ENCODE peak calls at places on chromosomes 2 and 18, in four cellular contexts. F is lower lobe of right lung, O is HCT116, K is OCI-LY7. N is an unnamed sample.

GRCh38 chr2:181073896-181074295 is 93.5 kb downstream of the UBE2E3 start:
- DNase-seq in F (no peak), O (no peak), K (no peak), N (no peak)

GRCh38 chr2:129367118-129367517 is 612.3 kb upstream of the RAB6C start:
- DNase-seq in F (no peak), O (no peak), K (no peak), N (no peak)

GRCh38 chr2:42810971-42811865 is 18.8 kb upstream of the HAAO start:
- DNase-seq in F (peak), O (no peak), K (no peak), N (no peak)

GRCh38 chr2:209840434-209840833 is 68.8 kb downstream of the UNC80 start:
- DNase-seq in F (no peak), O (no peak), K (no peak), N (no peak)

GRCh38 chr18:57084331-57085298 is 62.3 kb upstream of the BOD1L2 start:
- DNase-seq in F (no peak), O (no peak), K (peak), N (peak)

GRCh38 chr2:32772623-32773221 is 144.9 kb downstream of the TTC27 start:
- DNase-seq in F (no peak), O (peak), K (peak), N (no peak)

GRCh38 chr2:216807861-216808272 is 52.0 kb downstream of the TNP1 start:
- DNase-seq in F (peak), O (no peak), K (no peak), N (no peak)

GRCh38 chr18:10145523-10145922 is 231.7 kb downstream of the VAPA start:
- DNase-seq in F (no peak), O (no peak), K (no peak), N (no peak)

GRCh38 chr2:120036145-120036544 is 23.3 kb downstream of the EPB41L5 start:
- DNase-seq in F (no peak), O (no peak), K (no peak), N (no peak)

GRCh38 chr2:230871361-230872150 is 6.8 kb downstream of the ITM2C start:
- DNase-seq in F (no peak), O (no peak), K (no peak), N (no peak)

GRCh38 chr18:39841133-39842041 is 2113.6 kb upstream of the PIK3C3 start:
- DNase-seq in F (peak), O (peak), K (no peak), N (no peak)

GRCh38 chr2:109399061-109399460 is 214.7 kb downstream of the SEPTIN10 start:
- DNase-seq in F (no peak), O (no peak), K (no peak), N (no peak)

GRCh38 chr2:101638156-101638809 is 59.2 kb upstream of the MAP4K4 start:
- DNase-seq in F (peak), O (no peak), K (no peak), N (no peak)

GRCh38 chr2:233117811-233118480 is 57.8 kb downstream of the INPP5D start:
- DNase-seq in F (no peak), O (no peak), K (no peak), N (no peak)

GRCh38 chr2:68365087-68365486 is at the start of gene PLEK:
- DNase-seq in F (peak), O (no peak), K (peak), N (no peak)

GRCh38 chr18:79001001-79001400 is 21.4 kb downstream of the SALL3 start:
- DNase-seq in F (no peak), O (no peak), K (no peak), N (no peak)

GRCh38 chr2:10087360-10087759 is 7.1 kb upstream of the CYS1 start:
- DNase-seq in F (no peak), O (no peak), K (no peak), N (no peak)

GRCh38 chr2:226838758-226839555 is 3.1 kb downstream of the RHBDD1 start:
- DNase-seq in F (no peak), O (no peak), K (peak), N (no peak)

GRCh38 chr2:46939596-46940359 is 24.2 kb upstream of the MCFD2 start:
- DNase-seq in F (no peak), O (no peak), K (no peak), N (no peak)

GRCh38 chr2:105584437-105585010 is 160.2 kb upstream of the NCK2 start:
- DNase-seq in F (no peak), O (no peak), K (no peak), N (no peak)

GRCh38 chr2:172996387-172996961 is 79.2 kb upstream of the MAP3K20 start:
- DNase-seq in F (no peak), O (no peak), K (no peak), N (no peak)

GRCh38 chr2:110114007-110114591 is 1.5 kb downstream of the MALL start:
- DNase-seq in F (peak), O (peak), K (no peak), N (no peak)

GRCh38 chr2:238688197-238689153 is 159.4 kb upstream of the TWIST2 start:
- DNase-seq in F (no peak), O (no peak), K (no peak), N (no peak)

GRCh38 chr2:178767099-178768060 is 39.8 kb downstream of the TTN start:
- DNase-seq in F (no peak), O (no peak), K (no peak), N (no peak)

GRCh38 chr2:204012081-204012653 is 75.6 kb downstream of the ICOS start:
- DNase-seq in F (no peak), O (no peak), K (no peak), N (no peak)

GRCh38 chr2:4175343-4175742 is 472.0 kb downstream of the DCDC2C start:
- DNase-seq in F (no peak), O (no peak), K (no peak), N (no peak)
- TF ChIP-seq CTCF in F (no peak), O (no peak), K (peak), N (no peak)

DNA sequence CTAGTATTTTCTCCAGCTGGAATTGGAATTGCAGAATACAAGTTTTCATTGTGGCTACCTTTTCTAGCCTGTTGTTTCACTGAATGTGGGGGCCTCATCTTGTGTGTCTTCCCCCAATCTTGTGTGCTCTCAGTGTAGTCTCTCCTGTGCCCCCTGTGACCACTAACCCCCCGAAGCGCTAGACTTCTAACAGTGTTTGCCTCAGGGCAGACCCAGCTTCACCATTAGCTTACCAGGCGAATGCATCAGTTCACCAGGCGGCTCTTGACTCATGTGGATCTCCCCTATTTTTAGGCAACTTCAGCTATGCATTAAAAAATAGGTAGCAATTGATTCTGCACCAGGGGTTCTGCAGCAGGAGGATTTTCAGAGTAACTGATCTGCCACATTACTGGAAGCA is 376.2 kb upstream of the MEIS1 start:
- DNase-seq in F (no peak), O (no peak), K (no peak), N (no peak)
- TF ChIP-seq CTCF in F (no peak), O (no peak), K (no peak), N (no peak)

GRCh38 chr2:175176624-175177023 is 4.9 kb downstream of the ATP5MC3 start:
- DNase-seq in F (no peak), O (no peak), K (no peak), N (no peak)

GRCh38 chr2:175181877-175182308 is 383 bp upstream of the ATP5MC3 start:
- DNase-seq in F (no peak), O (no peak), K (no peak), N (no peak)

GRCh38 chr2:175180701-175181103 is 808 bp downstream of the ATP5MC3 start:
- DNase-seq in F (peak), O (no peak), K (peak), N (no peak)

GRCh38 chr2:175183674-175184073 is 2.2 kb upstream of the ATP5MC3 start:
- DNase-seq in F (no peak), O (no peak), K (no peak), N (no peak)

DNA sequence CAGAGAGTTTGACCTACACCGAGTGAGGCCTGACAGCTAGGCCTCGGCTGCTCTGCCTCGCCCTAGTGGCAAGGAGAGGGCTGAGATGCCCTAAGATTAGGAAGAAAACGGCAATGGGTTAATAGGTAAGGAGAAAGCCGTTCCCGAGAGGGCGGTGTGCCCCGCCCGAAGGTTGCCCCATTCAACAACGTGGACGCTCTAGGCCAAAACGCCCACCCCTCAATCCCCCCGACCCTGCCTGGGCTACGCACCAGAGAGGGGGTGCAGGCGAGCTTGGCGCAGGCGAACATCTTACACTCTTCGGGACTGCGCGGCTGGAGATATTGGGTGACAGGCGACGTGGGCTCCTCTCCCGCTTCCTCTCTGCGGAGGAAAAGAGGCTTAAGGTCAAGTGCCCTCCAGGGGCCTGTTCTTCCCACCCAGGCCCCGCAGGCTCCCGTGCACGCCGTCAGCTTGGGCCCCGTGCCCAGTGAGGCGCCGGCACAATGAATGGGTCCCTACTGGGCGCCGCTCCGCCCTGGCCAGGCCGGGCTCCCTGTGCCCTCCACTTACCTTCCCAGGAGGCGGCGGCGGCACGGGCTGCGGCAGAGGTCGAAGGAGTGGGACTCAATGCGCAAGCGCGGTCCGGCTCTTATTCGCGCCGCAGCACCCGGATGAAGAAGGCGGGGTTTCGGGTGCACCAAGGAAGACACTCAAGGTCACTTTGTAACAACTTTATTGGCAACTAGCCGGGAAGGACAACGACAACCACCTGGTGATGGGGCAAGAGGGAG is at the start of gene ATP5MC3:
- DNase-seq in F (peak), O (peak), K (peak), N (peak)
- TF ChIP-seq CTCF in F (no peak), O (no peak), K (peak), N (peak)

DNA sequence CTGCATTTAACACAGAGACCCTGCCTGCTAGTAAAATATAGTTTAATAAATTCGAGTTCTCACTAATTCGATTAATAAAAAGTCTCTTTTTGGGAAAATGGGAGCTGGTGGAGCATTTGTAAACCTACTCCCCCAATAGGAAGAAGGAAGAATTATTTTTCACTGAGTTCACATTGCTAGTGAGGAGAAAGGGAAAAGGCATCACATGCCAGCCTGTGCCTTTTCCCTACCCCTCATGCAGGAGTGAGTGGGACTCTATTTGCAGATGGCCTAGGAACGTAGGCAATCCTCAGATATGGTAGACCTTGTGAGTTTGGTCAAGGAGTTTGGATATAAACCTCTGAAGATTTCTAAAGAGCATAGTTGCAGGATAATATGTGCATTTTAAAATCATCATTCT is 218.4 kb upstream of the TRIB2 start:
- DNase-seq in F (no peak), O (no peak), K (no peak), N (no peak)
- TF ChIP-seq CTCF in F (no peak), O (no peak), K (no peak), N (no peak)

DNA sequence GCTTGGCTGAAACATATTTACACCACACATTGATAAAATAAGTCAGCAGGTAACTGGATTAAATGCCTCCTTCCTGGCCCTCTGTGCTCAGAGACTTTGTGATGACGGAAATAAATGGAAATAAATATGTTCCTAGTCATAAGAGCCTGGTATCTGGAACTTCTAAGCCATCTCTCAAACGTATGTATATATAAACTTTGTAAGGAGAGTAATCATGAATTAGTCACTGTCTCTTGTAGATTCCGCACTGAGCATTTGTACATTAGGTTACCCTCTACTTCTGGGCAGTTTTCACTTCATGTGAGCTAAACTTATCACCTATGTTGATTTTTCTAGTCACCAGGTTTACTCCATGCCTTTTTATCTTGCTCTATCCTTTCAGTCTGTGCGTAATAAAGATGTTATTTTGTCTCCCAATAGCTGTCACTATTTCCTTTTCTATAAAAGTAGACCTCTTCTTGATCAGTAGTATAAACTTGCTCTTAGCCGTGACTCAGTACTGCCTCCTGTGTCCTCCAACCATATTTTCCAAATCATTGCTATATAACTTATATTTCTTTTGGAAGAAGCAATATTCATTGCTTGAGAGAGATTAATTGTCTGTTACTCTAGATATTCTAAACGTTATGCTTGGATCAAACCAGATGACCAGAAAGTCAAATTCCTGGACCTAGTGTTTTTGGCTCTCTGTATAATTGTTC is 53.2 kb downstream of the FEZ2 start:
- DNase-seq in F (no peak), O (no peak), K (no peak), N (no peak)
- TF ChIP-seq CTCF in F (no peak), O (peak), K (peak), N (no peak)

GRCh38 chr2:205563646-205564045 is 118.7 kb upstream of the NRP2 start:
- DNase-seq in F (peak), O (peak), K (peak), N (no peak)
- TF ChIP-seq CTCF in F (peak), O (peak), K (peak), N (peak)

DNA sequence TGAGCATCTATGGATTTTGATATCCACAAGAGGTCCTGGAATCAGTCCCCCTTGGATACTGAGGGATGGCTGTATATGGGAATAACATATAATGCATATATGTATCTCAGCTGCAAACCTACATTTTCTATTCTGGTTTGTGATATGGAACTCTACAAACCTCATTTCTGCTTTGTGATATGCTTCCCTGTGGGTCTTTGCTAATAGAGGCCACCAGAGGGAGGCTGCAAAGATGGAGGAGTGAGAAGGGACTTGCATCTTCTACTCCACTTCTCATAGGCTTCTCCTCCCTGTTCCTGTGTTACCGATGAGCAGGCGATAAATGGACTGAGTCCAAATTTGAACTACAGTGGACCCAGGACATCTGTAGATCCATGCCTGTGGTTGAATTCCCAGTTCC is 37.8 kb downstream of the ARID5A start:
- DNase-seq in F (no peak), O (no peak), K (no peak), N (no peak)
- TF ChIP-seq CTCF in F (no peak), O (no peak), K (peak), N (no peak)

N was measured in GM12864.